ENCODE peak calls at places on chromosome 10, in seven cellular contexts. One of them, this sample, is unnamed.

GRCh38 chr10:44847110-44847509 is 64.0 kb upstream of the TMEM72 start:
- DNase-seq in lung: no peak
- DNase-seq in astrocyte of the spinal cord: no peak
- DNase-seq in keratinocyte: no peak
- DNase-seq in bronchial epithelial cell: no peak
- DNase-seq in CD14-positive monocyte: no peak
- DNase-seq in fibroblast of the aortic adventitia: no peak
- DNase-seq in this sample: no peak

GRCh38 chr10:506451-507354 is 182.8 kb downstream of the DIP2C start:
- DNase-seq in astrocyte of the spinal cord: no peak
- DNase-seq in lung: no peak
- DNase-seq in keratinocyte: no peak
- DNase-seq in fibroblast of the aortic adventitia: no peak
- DNase-seq in bronchial epithelial cell: no peak
- DNase-seq in CD14-positive monocyte: no peak
- DNase-seq in this sample: no peak

GRCh38 chr10:27685686-27686085 is 59.9 kb downstream of the MKX start:
- DNase-seq in CD14-positive monocyte: no peak
- DNase-seq in bronchial epithelial cell: no peak
- DNase-seq in fibroblast of the aortic adventitia: no peak
- DNase-seq in lung: no peak
- DNase-seq in astrocyte of the spinal cord: no peak
- DNase-seq in keratinocyte: no peak
- DNase-seq in this sample: no peak

GRCh38 chr10:120799849-120800248 is 51.3 kb upstream of the WDR11 start:
- DNase-seq in CD14-positive monocyte: no peak
- DNase-seq in fibroblast of the aortic adventitia: no peak
- DNase-seq in keratinocyte: no peak
- DNase-seq in astrocyte of the spinal cord: no peak
- DNase-seq in bronchial epithelial cell: no peak
- DNase-seq in lung: no peak
- DNase-seq in this sample: no peak

GRCh38 chr10:17737021-17737965 is 14.7 kb upstream of the TMEM236 start:
- DNase-seq in CD14-positive monocyte: no peak
- DNase-seq in bronchial epithelial cell: peak; percentile 31
- DNase-seq in astrocyte of the spinal cord: peak; percentile 50
- DNase-seq in fibroblast of the aortic adventitia: peak; percentile 71
- DNase-seq in lung: no peak
- DNase-seq in keratinocyte: no peak
- DNase-seq in this sample: no peak

GRCh38 chr10:5975641-5976473 is 1.5 kb downstream of the IL15RA start:
- DNase-seq in fibroblast of the aortic adventitia: peak; percentile 45
- DNase-seq in bronchial epithelial cell: no peak
- DNase-seq in keratinocyte: no peak
- DNase-seq in CD14-positive monocyte: peak; percentile 64
- DNase-seq in lung: no peak
- DNase-seq in astrocyte of the spinal cord: no peak
- DNase-seq in this sample: peak; percentile 71

GRCh38 chr10:80320377-80320776 is 30.9 kb upstream of the MAT1A start:
- DNase-seq in lung: no peak
- DNase-seq in astrocyte of the spinal cord: no peak
- DNase-seq in bronchial epithelial cell: peak; percentile 19
- DNase-seq in keratinocyte: no peak
- DNase-seq in CD14-positive monocyte: no peak
- DNase-seq in fibroblast of the aortic adventitia: no peak
- DNase-seq in this sample: no peak

GRCh38 chr10:117221156-117221711 is 19.7 kb upstream of the SLC18A2 start:
- DNase-seq in lung: no peak
- DNase-seq in fibroblast of the aortic adventitia: peak; percentile 24
- DNase-seq in CD14-positive monocyte: no peak
- DNase-seq in bronchial epithelial cell: peak; percentile 82
- DNase-seq in keratinocyte: no peak
- DNase-seq in astrocyte of the spinal cord: peak; percentile 5
- DNase-seq in this sample: no peak

DNA sequence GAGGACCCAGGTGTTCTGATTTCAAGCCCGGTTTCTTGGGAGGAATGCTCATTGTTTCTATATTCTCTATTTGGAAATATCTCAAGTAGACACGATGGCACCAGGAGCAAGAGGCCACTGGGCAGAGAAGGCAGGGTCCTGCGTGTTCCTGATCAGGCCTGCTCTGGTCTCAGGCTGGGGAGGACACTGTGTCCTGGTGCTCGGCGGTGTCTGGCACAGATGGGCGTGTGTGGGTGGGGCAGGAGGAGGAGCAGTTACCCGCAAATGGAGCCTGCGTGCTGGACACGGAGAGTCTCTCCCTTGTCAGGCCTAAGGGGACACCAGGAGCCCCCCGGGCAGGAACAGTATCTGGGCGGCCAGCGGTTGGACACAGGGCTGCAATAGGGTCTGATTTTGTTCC is 25.9 kb upstream of the GOLGA7B start:
- DNase-seq in bronchial epithelial cell: no peak
- DNase-seq in keratinocyte: no peak
- DNase-seq in CD14-positive monocyte: no peak
- DNase-seq in astrocyte of the spinal cord: no peak
- DNase-seq in fibroblast of the aortic adventitia: no peak
- DNase-seq in lung: no peak
- DNase-seq in this sample: no peak
- TF ChIP-seq CTCF in bronchial epithelial cell: no peak
- TF ChIP-seq CTCF in keratinocyte: no peak
- TF ChIP-seq CTCF in CD14-positive monocyte: no peak
- TF ChIP-seq CTCF in astrocyte of the spinal cord: no peak
- TF ChIP-seq CTCF in fibroblast of the aortic adventitia: no peak
- TF ChIP-seq CTCF in lung: no peak
- TF ChIP-seq CTCF in this sample: no peak

GRCh38 chr10:97768322-97769315 is 3.2 kb downstream of the SFRP5 start:
- DNase-seq in bronchial epithelial cell: no peak
- DNase-seq in CD14-positive monocyte: no peak
- DNase-seq in keratinocyte: no peak
- DNase-seq in astrocyte of the spinal cord: no peak
- DNase-seq in fibroblast of the aortic adventitia: no peak
- DNase-seq in lung: no peak
- DNase-seq in this sample: no peak

GRCh38 chr10:97771913-97772823 is at the start of gene SFRP5:
- DNase-seq in bronchial epithelial cell: no peak
- DNase-seq in keratinocyte: no peak
- DNase-seq in lung: no peak
- DNase-seq in CD14-positive monocyte: no peak
- DNase-seq in astrocyte of the spinal cord: no peak
- DNase-seq in fibroblast of the aortic adventitia: no peak
- DNase-seq in this sample: no peak

GRCh38 chr10:97770265-97770664 is 1.5 kb downstream of the SFRP5 start:
- DNase-seq in keratinocyte: no peak
- DNase-seq in bronchial epithelial cell: no peak
- DNase-seq in CD14-positive monocyte: no peak
- DNase-seq in astrocyte of the spinal cord: no peak
- DNase-seq in fibroblast of the aortic adventitia: no peak
- DNase-seq in lung: no peak
- DNase-seq in this sample: no peak

GRCh38 chr10:97773096-97773495 is 1.3 kb upstream of the SFRP5 start:
- DNase-seq in astrocyte of the spinal cord: no peak
- DNase-seq in fibroblast of the aortic adventitia: no peak
- DNase-seq in CD14-positive monocyte: no peak
- DNase-seq in lung: no peak
- DNase-seq in keratinocyte: no peak
- DNase-seq in bronchial epithelial cell: no peak
- DNase-seq in this sample: no peak

GRCh38 chr10:97771055-97771811 is 566 bp downstream of the SFRP5 start:
- DNase-seq in lung: no peak
- DNase-seq in bronchial epithelial cell: peak; percentile 8
- DNase-seq in astrocyte of the spinal cord: peak; percentile 18
- DNase-seq in CD14-positive monocyte: no peak
- DNase-seq in keratinocyte: no peak
- DNase-seq in fibroblast of the aortic adventitia: peak; percentile 8
- DNase-seq in this sample: no peak
- TF ChIP-seq CTCF in lung: no peak
- TF ChIP-seq CTCF in bronchial epithelial cell: no peak
- TF ChIP-seq CTCF in astrocyte of the spinal cord: no peak
- TF ChIP-seq CTCF in CD14-positive monocyte: no peak
- TF ChIP-seq CTCF in keratinocyte: no peak
- TF ChIP-seq CTCF in fibroblast of the aortic adventitia: no peak
- TF ChIP-seq CTCF in this sample: no peak

GRCh38 chr10:19411119-19411518 is 362.5 kb downstream of the MALRD1 start:
- DNase-seq in bronchial epithelial cell: no peak
- DNase-seq in keratinocyte: no peak
- DNase-seq in CD14-positive monocyte: no peak
- DNase-seq in fibroblast of the aortic adventitia: no peak
- DNase-seq in astrocyte of the spinal cord: no peak
- DNase-seq in lung: no peak
- DNase-seq in this sample: no peak
- TF ChIP-seq CTCF in bronchial epithelial cell: no peak
- TF ChIP-seq CTCF in keratinocyte: no peak
- TF ChIP-seq CTCF in CD14-positive monocyte: no peak
- TF ChIP-seq CTCF in fibroblast of the aortic adventitia: no peak
- TF ChIP-seq CTCF in astrocyte of the spinal cord: no peak
- TF ChIP-seq CTCF in lung: no peak
- TF ChIP-seq CTCF in this sample: no peak

DNA sequence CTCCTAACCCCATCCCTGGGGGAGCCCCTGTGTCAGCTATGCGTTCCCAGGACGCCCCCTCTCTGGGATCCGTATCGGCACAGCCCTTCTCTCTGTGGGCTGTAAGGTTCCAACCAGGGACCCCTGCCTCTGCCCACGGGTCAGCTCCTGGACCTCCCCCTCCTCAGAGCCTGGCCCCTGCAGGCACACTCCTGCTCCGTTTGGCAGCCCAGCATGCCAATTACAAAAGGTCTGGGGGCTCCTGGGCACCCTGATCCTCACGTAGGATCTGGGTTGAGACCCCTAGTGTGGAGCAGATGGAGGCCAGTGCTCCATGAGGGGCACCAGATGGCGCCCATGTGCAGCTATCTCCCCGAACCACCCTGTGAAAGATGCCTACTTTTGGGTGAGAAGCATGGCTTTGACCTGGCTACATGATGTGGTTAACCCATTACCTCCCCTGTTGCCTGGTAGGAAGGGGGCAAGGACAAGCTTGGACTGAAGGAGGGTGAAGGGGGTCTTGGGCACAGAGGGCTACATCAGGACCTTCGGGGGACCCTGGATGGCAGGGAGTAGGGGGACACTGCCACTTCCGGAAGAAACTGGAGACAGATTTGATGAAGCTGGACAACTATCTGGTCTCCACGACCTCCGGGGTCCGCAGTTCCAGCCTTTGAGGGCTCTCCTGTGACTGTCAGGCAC is 9.0 kb downstream of the TACR2 start:
- DNase-seq in bronchial epithelial cell: no peak
- DNase-seq in CD14-positive monocyte: no peak
- DNase-seq in keratinocyte: no peak
- DNase-seq in astrocyte of the spinal cord: no peak
- DNase-seq in lung: no peak
- DNase-seq in fibroblast of the aortic adventitia: no peak
- DNase-seq in this sample: no peak
- TF ChIP-seq CTCF in bronchial epithelial cell: peak; percentile 17
- TF ChIP-seq CTCF in CD14-positive monocyte: no peak
- TF ChIP-seq CTCF in keratinocyte: peak; percentile 58
- TF ChIP-seq CTCF in astrocyte of the spinal cord: peak; percentile 27
- TF ChIP-seq CTCF in lung: no peak
- TF ChIP-seq CTCF in fibroblast of the aortic adventitia: no peak
- TF ChIP-seq CTCF in this sample: peak; percentile 45

GRCh38 chr10:65065278-65065677 is 1544.1 kb downstream of the REEP3 start:
- DNase-seq in bronchial epithelial cell: no peak
- DNase-seq in fibroblast of the aortic adventitia: no peak
- DNase-seq in CD14-positive monocyte: no peak
- DNase-seq in keratinocyte: no peak
- DNase-seq in lung: no peak
- DNase-seq in astrocyte of the spinal cord: no peak
- DNase-seq in this sample: no peak
- TF ChIP-seq CTCF in bronchial epithelial cell: no peak
- TF ChIP-seq CTCF in fibroblast of the aortic adventitia: no peak
- TF ChIP-seq CTCF in CD14-positive monocyte: no peak
- TF ChIP-seq CTCF in keratinocyte: no peak
- TF ChIP-seq CTCF in lung: no peak
- TF ChIP-seq CTCF in astrocyte of the spinal cord: no peak
- TF ChIP-seq CTCF in this sample: no peak

GRCh38 chr10:124418726-124419501 is at the start of gene OAT:
- DNase-seq in lung: peak; percentile 96
- DNase-seq in fibroblast of the aortic adventitia: peak; percentile 91
- DNase-seq in bronchial epithelial cell: peak; percentile 82
- DNase-seq in keratinocyte: peak; percentile 87
- DNase-seq in CD14-positive monocyte: peak; percentile 93
- DNase-seq in astrocyte of the spinal cord: peak; percentile 97
- DNase-seq in this sample: peak; percentile 98
- TF ChIP-seq CTCF in lung: no peak
- TF ChIP-seq CTCF in fibroblast of the aortic adventitia: no peak
- TF ChIP-seq CTCF in bronchial epithelial cell: no peak
- TF ChIP-seq CTCF in keratinocyte: no peak
- TF ChIP-seq CTCF in CD14-positive monocyte: no peak
- TF ChIP-seq CTCF in astrocyte of the spinal cord: peak; percentile 19
- TF ChIP-seq CTCF in this sample: no peak

DNA sequence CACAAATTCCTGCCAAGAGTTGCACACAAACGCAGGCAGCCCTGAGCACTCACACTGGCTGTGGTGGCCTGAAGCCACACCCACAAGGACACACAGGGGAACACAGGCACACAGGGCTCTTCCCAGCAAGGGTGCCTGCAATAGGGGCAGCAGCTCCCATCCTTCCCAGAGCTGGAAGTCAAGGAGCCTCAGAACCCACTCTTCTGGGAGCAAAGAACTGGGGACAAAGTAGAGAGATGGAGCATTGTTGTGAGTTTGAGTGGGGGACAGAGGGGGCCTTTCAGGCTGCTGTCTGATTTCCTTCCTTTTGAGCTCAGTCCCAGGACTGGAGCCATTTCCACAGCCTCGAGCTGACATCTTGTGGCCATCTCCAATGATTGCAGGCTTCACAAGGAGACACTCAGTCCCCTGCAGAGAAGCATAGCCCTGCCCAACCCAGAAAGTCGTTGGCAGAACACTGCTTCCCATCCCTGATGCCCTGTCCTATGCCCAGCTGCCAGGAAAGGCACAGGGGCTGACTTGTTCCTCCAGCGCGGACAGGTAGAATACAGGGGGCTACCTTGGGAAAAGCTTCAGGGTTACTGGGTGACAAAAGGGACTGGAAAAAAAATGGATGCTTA is 34.4 kb upstream of the SLF2 start:
- DNase-seq in astrocyte of the spinal cord: peak; percentile 77
- DNase-seq in lung: no peak
- DNase-seq in CD14-positive monocyte: no peak
- DNase-seq in bronchial epithelial cell: peak; percentile 58
- DNase-seq in keratinocyte: no peak
- DNase-seq in fibroblast of the aortic adventitia: peak; percentile 80
- DNase-seq in this sample: no peak
- TF ChIP-seq CTCF in astrocyte of the spinal cord: peak; percentile 82
- TF ChIP-seq CTCF in lung: peak; percentile 36
- TF ChIP-seq CTCF in CD14-positive monocyte: peak; percentile 16
- TF ChIP-seq CTCF in bronchial epithelial cell: peak; percentile 80
- TF ChIP-seq CTCF in keratinocyte: peak; percentile 85
- TF ChIP-seq CTCF in fibroblast of the aortic adventitia: peak; percentile 82
- TF ChIP-seq CTCF in this sample: peak; percentile 82

DNA sequence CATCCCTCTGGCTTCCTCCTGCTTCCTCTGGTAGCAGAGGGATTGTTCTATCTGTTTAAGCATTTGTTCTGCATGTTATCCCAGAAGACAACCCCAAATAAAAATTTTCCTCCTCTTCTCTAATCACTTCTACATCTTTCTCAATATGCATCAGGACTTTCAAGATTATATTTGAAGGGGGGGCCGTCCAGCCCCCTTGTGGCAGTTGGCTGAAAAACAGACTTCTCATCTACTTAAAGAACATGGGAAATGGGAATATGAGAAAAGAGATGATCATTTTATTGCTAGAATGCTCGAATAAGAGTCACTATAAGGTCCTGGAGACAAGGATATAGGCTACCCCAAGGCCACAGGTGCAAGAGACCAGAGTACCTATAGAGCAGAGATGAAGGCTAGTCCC is 466.0 kb downstream of the REEP3 start:
- DNase-seq in fibroblast of the aortic adventitia: no peak
- DNase-seq in bronchial epithelial cell: no peak
- DNase-seq in astrocyte of the spinal cord: no peak
- DNase-seq in CD14-positive monocyte: no peak
- DNase-seq in keratinocyte: no peak
- DNase-seq in lung: no peak
- DNase-seq in this sample: no peak
- TF ChIP-seq CTCF in fibroblast of the aortic adventitia: no peak
- TF ChIP-seq CTCF in bronchial epithelial cell: no peak
- TF ChIP-seq CTCF in astrocyte of the spinal cord: no peak
- TF ChIP-seq CTCF in CD14-positive monocyte: no peak
- TF ChIP-seq CTCF in keratinocyte: no peak
- TF ChIP-seq CTCF in lung: no peak
- TF ChIP-seq CTCF in this sample: no peak